ENCODE peak calls at places on chromosomes 3 and 15, in seven cellular contexts. T, F, M, P, I, B and H are unnamed samples.

GRCh38 chr15:40075298-40076044 is 33.2 kb downstream of the BMF start:
- DNase-seq in T (no peak), F (peak), M (no peak), P (peak), I (no peak), B (no peak), H (peak)

GRCh38 chr15:24054547-24055245 is 367.6 kb upstream of the NDN start:
- DNase-seq in T (no peak), F (peak), M (no peak), P (no peak), I (no peak), B (peak), H (no peak)

GRCh38 chr3:126396536-126396935 is 1.8 kb downstream of the CFAP100 start:
- DNase-seq in T (no peak), F (no peak), M (peak), P (no peak), I (no peak), B (no peak), H (no peak)

GRCh38 chr3:71104090-71104489 is 479.4 kb downstream of the FOXP1 start:
- DNase-seq in T (no peak), F (no peak), M (no peak), P (peak), I (no peak), B (no peak), H (no peak)

GRCh38 chr3:127800508-127800907 is 21.8 kb downstream of the MGLL start:
- DNase-seq in T (no peak), F (no peak), M (no peak), P (peak), I (no peak), B (no peak), H (no peak)

GRCh38 chr3:169146112-169146665 is 517.3 kb downstream of the MECOM start:
- DNase-seq in T (no peak), F (peak), M (peak), P (peak), I (no peak), B (peak), H (peak)

GRCh38 chr3:180181387-180181786 is 144.7 kb upstream of the PEX5L start:
- DNase-seq in T (no peak), F (no peak), M (no peak), P (no peak), I (no peak), B (no peak), H (no peak)

GRCh38 chr3:133620066-133620784 is 41.5 kb downstream of the TOPBP1 start:
- DNase-seq in T (no peak), F (no peak), M (no peak), P (no peak), I (no peak), B (peak), H (no peak)

GRCh38 chr3:80052271-80052670 is 284.5 kb upstream of the ROBO1 start:
- DNase-seq in T (no peak), F (no peak), M (no peak), P (no peak), I (no peak), B (no peak), H (no peak)

GRCh38 chr15:64356443-64357040 is 569 bp upstream of the CSNK1G1 start:
- DNase-seq in T (peak), F (no peak), M (no peak), P (no peak), I (no peak), B (no peak), H (no peak)

GRCh38 chr3:127656906-127657305 is 15.8 kb upstream of the ABTB1 start:
- DNase-seq in T (no peak), F (no peak), M (no peak), P (no peak), I (no peak), B (no peak), H (no peak)

GRCh38 chr15:64111679-64112050 is 15.9 kb downstream of the SNX1 start:
- DNase-seq in T (peak), F (no peak), M (no peak), P (no peak), I (no peak), B (no peak), H (no peak)

GRCh38 chr3:31800436-31800835 is 180.6 kb downstream of the OSBPL10 start:
- DNase-seq in T (no peak), F (no peak), M (no peak), P (no peak), I (no peak), B (no peak), H (no peak)

GRCh38 chr3:53328750-53329149 is 18.6 kb downstream of the DCP1A start:
- DNase-seq in T (no peak), F (no peak), M (no peak), P (no peak), I (no peak), B (no peak), H (no peak)

GRCh38 chr15:63503739-63504246 is 600 bp upstream of the USP3 start:
- DNase-seq in T (peak), F (peak), M (peak), P (peak), I (no peak), B (peak), H (peak)

GRCh38 chr15:40968290-40969085 is 15.2 kb downstream of the CHAC1 start:
- DNase-seq in T (no peak), F (no peak), M (peak), P (no peak), I (no peak), B (no peak), H (no peak)

GRCh38 chr15:70250208-70251201 is 152.8 kb upstream of the TLE3 start:
- DNase-seq in T (no peak), F (no peak), M (peak), P (no peak), I (no peak), B (no peak), H (no peak)

GRCh38 chr3:112128843-112129727 is 4.0 kb downstream of the GCSAM start:
- DNase-seq in T (no peak), F (no peak), M (no peak), P (no peak), I (no peak), B (no peak), H (no peak)

GRCh38 chr15:75197062-75197630 is 4.5 kb upstream of the C15orf39 start:
- DNase-seq in T (no peak), F (no peak), M (no peak), P (no peak), I (no peak), B (no peak), H (no peak)

GRCh38 chr15:75193976-75194375 is 7.7 kb upstream of the C15orf39 start:
- DNase-seq in T (no peak), F (no peak), M (no peak), P (no peak), I (no peak), B (no peak), H (no peak)

GRCh38 chr15:75194397-75194796 is 7.3 kb upstream of the C15orf39 start:
- DNase-seq in T (no peak), F (no peak), M (no peak), P (no peak), I (no peak), B (no peak), H (no peak)

GRCh38 chr15:75195766-75196241 is 5.9 kb upstream of the C15orf39 start:
- DNase-seq in T (no peak), F (no peak), M (no peak), P (no peak), I (no peak), B (no peak), H (no peak)

DNA sequence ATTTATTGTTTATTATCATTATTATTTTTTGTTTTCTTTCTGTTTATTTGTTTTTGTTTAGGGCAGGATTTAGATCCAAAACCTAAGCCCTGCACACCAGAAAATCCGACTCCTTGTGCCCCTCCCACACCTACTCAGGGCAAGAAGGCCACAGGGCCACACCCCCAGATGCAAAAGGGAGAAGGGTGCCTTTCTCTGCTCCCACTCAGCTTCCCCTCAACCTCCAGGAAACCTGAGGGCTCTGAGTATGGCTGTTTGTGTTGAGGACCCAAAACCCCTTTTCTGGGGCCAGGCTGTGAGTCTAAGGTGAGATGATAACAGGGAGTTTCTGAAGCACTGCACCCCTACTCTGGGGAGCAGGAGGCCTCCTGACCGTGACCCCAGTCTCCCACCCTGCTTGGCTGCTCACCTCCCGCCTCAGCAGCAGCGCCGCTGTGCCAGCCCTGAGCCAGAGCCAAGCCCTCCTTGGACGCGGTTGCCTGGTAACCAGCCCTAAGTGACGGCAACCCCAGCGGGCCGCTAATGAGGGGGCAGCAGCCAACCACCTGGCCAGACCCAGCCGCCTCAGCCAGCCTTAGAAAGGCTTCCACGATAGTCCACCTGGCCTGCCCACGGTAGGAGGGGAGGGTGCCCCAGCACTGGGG is 6.4 kb upstream of the C15orf39 start:
- DNase-seq in T (no peak), F (no peak), M (no peak), P (no peak), I (no peak), B (peak), H (no peak)
- TF ChIP-seq CTCF in T (no peak), F (no peak), M (no peak), P (no peak), I (no peak), B (no peak), H (no peak)

DNA sequence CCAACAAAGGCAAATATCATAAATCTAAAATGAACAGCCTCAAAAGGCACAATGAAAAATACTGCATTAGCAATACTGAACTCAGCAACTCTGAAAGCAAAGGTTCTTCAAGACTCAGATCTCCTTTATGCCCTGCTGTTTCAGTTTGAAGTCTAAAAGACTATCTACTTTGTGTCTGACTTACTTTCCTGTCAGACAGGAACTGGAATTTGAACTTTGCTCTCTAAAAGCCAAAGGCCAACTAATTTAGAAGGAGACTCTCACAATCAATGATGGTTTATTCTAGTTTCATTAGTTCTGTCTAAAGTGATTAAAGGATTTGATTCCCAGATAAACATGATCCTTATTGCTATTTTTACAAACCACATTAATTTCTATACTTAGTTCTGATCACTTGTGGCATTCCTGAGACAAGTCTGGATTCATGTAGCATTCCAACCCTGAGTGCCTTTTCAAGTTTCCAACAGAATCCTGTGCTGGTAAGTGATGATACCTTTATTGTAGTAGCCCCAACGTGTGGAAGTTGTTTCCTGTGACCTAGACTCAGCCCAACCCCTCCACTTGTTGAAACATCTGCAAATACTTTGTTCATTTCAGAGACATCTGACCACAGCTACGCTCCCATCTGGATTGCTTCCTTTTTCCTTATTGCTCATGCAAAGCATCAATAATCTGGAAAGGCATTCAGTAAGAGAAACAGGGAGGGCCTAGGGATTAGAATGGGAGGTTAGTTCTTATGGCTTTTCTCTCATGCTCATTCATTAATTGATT is 14.9 kb upstream of the LEKR1 start:
- DNase-seq in T (no peak), F (no peak), M (no peak), P (peak), I (no peak), B (peak), H (no peak)
- H3K27ac ChIP-seq in T (no peak), F (no peak), M (no peak), P (peak), I (no peak), B (peak), H (no peak)

GRCh38 chr3:157127831-157128767 is 31.8 kb downstream of the CCNL1 start:
- DNase-seq in T (peak), F (peak), M (peak), P (peak), I (no peak), B (no peak), H (no peak)
- TF ChIP-seq POLR2AphosphoS5 in T (peak), F (no peak), M (no peak), P (no peak), I (peak), B (no peak), H (peak)

GRCh38 chr3:16513141-16514020 is at the start of gene RFTN1:
- DNase-seq in T (no peak), F (peak), M (no peak), P (peak), I (no peak), B (peak), H (no peak)

GRCh38 chr3:16510620-16511319 is 2.7 kb downstream of the RFTN1 start:
- DNase-seq in T (no peak), F (no peak), M (no peak), P (no peak), I (no peak), B (no peak), H (no peak)

GRCh38 chr3:16512435-16513140 is 911 bp downstream of the RFTN1 start:
- DNase-seq in T (no peak), F (peak), M (peak), P (peak), I (no peak), B (peak), H (no peak)

GRCh38 chr3:16509721-16510619 is 3.5 kb downstream of the RFTN1 start:
- DNase-seq in T (no peak), F (no peak), M (no peak), P (no peak), I (no peak), B (no peak), H (no peak)

DNA sequence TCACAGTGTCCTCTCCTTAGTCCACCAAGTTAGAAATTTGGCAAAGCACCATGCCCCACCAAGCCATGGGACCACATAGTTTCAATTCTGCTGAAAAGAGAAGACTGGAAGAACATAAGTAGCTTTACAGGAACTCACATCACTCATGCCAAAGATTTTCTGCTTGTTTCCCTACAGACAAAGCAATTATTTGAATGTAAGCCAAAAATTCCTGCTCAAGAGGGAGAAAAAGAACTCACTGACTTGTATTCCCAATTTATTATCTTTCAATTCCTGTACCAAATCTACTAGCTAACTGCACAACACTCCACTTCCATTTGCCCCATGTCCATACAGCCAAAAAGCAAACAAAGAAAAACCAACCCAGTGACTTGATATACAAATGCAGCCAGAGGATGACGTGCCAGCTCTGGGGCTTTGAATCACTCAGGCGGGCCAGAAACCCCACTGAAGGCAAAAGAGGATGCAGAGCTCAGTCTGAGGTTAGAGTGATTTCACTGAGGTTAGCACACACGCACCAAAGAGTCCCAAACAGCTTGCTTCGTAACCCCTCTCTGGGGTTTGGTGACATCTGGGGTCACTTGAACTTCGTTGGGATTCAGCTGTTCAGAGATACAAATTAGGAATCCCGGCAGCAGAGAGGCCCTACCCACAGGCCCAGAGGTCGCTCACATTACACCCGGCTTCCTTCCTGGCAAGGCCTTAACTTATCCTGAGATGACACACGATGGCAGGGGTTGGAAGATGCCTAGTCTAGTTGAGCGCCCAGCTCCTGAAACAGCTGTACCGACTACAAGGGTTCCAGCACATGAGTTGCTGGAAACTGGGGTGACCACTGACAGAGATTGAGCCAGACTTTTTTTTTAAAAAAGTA is 1.7 kb downstream of the RFTN1 start:
- DNase-seq in T (no peak), F (peak), M (peak), P (peak), I (no peak), B (peak), H (no peak)
- TF ChIP-seq CTCF in T (no peak), F (no peak), M (no peak), P (no peak), I (no peak), B (no peak), H (no peak)

GRCh38 chr3:35263477-35263876 is 375.8 kb upstream of the ARPP21 start:
- DNase-seq in T (no peak), F (no peak), M (no peak), P (no peak), I (no peak), B (no peak), H (no peak)
- H3K27ac ChIP-seq in T (no peak), F (no peak), M (no peak), P (no peak), I (no peak), B (no peak), H (no peak)

DNA sequence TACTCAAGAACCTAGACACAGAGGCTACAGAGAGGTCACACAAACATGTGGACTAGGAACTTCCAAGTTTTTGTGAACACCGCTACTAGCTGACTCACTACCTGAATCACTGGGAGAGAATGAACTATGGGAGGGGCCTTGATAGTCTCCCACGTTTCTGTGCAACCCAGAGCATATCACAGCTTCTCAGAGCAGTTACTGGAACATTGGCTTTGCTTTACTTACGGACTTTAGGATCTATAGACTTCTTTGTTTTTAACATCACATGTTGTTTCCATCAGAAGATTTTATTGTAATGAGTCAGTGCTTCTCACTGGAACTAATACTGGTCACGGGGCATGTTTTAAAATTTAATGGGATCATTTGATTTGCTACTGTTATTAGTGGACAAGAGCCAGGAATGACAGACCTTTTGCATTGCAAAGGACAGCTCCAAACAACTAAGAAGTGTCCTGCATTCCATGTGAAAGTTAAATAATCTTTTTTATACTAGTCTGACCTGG is 35.6 kb downstream of the RTP4 start:
- DNase-seq in T (peak), F (no peak), M (no peak), P (peak), I (no peak), B (no peak), H (peak)
- TF ChIP-seq POLR2AphosphoS5 in T (no peak), F (no peak), M (no peak), P (no peak), I (no peak), B (no peak), H (peak)